ENCODE peak calls at places on chromosomes 3 and 15, in nine cellular contexts. W is GM20000; H is cardiac fibroblast; O is amniotic epithelial cell; J is aorta; Y is stimulated activated CD8-positive, alpha-beta memory T cell treated with anti-CD3 and anti-CD28 coated beads, Interleukin-4, amount 100 ng/mL, for 4 hours; M is AG10803; B is HFFc6; C is transverse colon. N is an unnamed sample.

GRCh38 chr3:138417559-138417982 is 16.8 kb upstream of the ESYT3 start:
- DNase-seq in O (peak; percentile 78), J (peak; percentile 79), B (peak; percentile 79), C (peak; percentile 76), W (peak; percentile 75), H (peak; percentile 86), Y (peak; percentile 15), M (peak; percentile 82), N (peak; percentile 84)

GRCh38 chr15:80081390-80081789 is 21.9 kb downstream of the ZFAND6 start:
- DNase-seq in W (no peak), M (no peak), O (no peak), C (no peak), B (no peak), H (no peak), J (no peak), Y (no peak), N (no peak)

GRCh38 chr3:43401171-43401570 is 114.8 kb downstream of the SNRK start:
- DNase-seq in H (no peak), J (no peak), Y (no peak), C (no peak), W (no peak), O (no peak), B (no peak), M (no peak), N (no peak)

GRCh38 chr3:30510596-30510995 is 95.8 kb upstream of the TGFBR2 start:
- DNase-seq in O (no peak), C (no peak), Y (no peak), M (no peak), B (no peak), J (no peak), H (peak; percentile 69), W (no peak), N (no peak)

GRCh38 chr3:192223815-192224214 is 503.5 kb downstream of the FGF12 start:
- DNase-seq in W (no peak), M (no peak), B (no peak), Y (no peak), H (no peak), C (no peak), J (no peak), O (no peak), N (no peak)

GRCh38 chr15:46344906-46345305 is 710.1 kb downstream of the SQOR start:
- DNase-seq in M (no peak), B (no peak), W (no peak), H (no peak), C (no peak), Y (no peak), J (no peak), O (no peak), N (no peak)

GRCh38 chr15:70488002-70488605 is 275.3 kb downstream of the UACA start:
- DNase-seq in C (peak; percentile 78), J (peak; percentile 78), O (peak; percentile 63), W (peak; percentile 70), M (peak; percentile 66), Y (peak; percentile 34), H (peak; percentile 84), B (peak; percentile 54), N (peak; percentile 66)

GRCh38 chr3:14962762-14963161 is 15.4 kb downstream of the NR2C2 start:
- DNase-seq in O (peak; percentile 37), C (no peak), M (peak; percentile 6), B (peak; percentile 72), W (no peak), H (peak; percentile 56), J (no peak), Y (no peak), N (no peak)

GRCh38 chr3:99952306-99952705 is 134.6 kb downstream of the CMSS1 start:
- DNase-seq in H (no peak), W (no peak), Y (no peak), J (no peak), M (peak; percentile 75), O (peak; percentile 80), C (no peak), B (peak; percentile 70), N (no peak)

GRCh38 chr3:112629425-112629824 is 11.5 kb downstream of the CCDC80 start:
- DNase-seq in W (no peak), C (peak; percentile 44), M (peak; percentile 99), Y (no peak), J (peak; percentile 71), B (peak; percentile 81), O (peak; percentile 94), H (peak; percentile 94), N (peak; percentile 85)

GRCh38 chr3:136728434-136728833 is 23.7 kb downstream of the STAG1 start:
- DNase-seq in M (peak; percentile 14), Y (no peak), H (no peak), J (no peak), W (peak; percentile 21), B (no peak), C (no peak), O (no peak), N (no peak)

GRCh38 chr3:192687488-192688152 is 39.7 kb downstream of the FGF12 start:
- DNase-seq in W (no peak), H (no peak), M (no peak), J (no peak), Y (no peak), C (no peak), B (no peak), O (no peak), N (no peak)

GRCh38 chr15:58038426-58039106 is 26.9 kb downstream of the ALDH1A2 start:
- DNase-seq in W (no peak), C (peak; percentile 52), H (peak; percentile 70), Y (no peak), M (no peak), J (no peak), O (peak; percentile 85), B (no peak), N (peak; percentile 37)

GRCh38 chr15:98728811-98729160 is 80.4 kb downstream of the IGF1R start:
- DNase-seq in J (no peak), C (no peak), Y (no peak), B (no peak), M (no peak), W (no peak), O (no peak), H (peak; percentile 19), N (no peak)

GRCh38 chr15:66578286-66578875 is 12.6 kb upstream of the LCTL start:
- DNase-seq in W (no peak), O (peak; percentile 37), H (peak; percentile 91), B (peak; percentile 33), C (no peak), J (peak; percentile 24), Y (no peak), M (peak; percentile 63), N (no peak)

GRCh38 chr15:80526556-80527340 is 122.6 kb downstream of the ARNT2 start:
- DNase-seq in J (peak; percentile 61), H (peak; percentile 79), W (no peak), Y (no peak), O (peak; percentile 28), B (peak; percentile 78), C (no peak), M (peak; percentile 94), N (no peak)

GRCh38 chr3:23830869-23831484 is 25.2 kb downstream of the UBE2E1 start:
- DNase-seq in B (no peak), W (peak; percentile 63), H (no peak), O (peak; percentile 31), M (no peak), Y (no peak), J (no peak), C (no peak), N (no peak)

GRCh38 chr3:188349276-188349962 is 195.5 kb downstream of the LPP start:
- DNase-seq in H (peak; percentile 18), J (no peak), W (no peak), M (peak; percentile 42), Y (no peak), O (peak; percentile 46), C (no peak), B (no peak), N (no peak)

GRCh38 chr3:180802837-180803236 is 109.6 kb upstream of the FXR1 start:
- DNase-seq in B (peak; percentile 9), C (no peak), J (no peak), M (peak; percentile 21), W (no peak), O (peak; percentile 11), H (peak; percentile 44), Y (no peak), N (no peak)

GRCh38 chr15:42121667-42122066 is 27.3 kb upstream of the PLA2G4D start:
- DNase-seq in C (no peak), J (no peak), W (no peak), H (no peak), B (no peak), O (peak; percentile 48), M (no peak), Y (no peak), N (peak; percentile 57)